ENCODE peak calls at places on chromosomes 7 and 10, in five cellular contexts. C is IMR-90, Q is bronchial epithelial cell, B is tibial artery, I is GM12865. N is an unnamed sample.

GRCh38 chr7:2720024-2720423 is 32.0 kb downstream of the AMZ1 start:
- DNase-seq in C (no peak), Q (no peak), B (no peak), I (no peak), N (no peak)

GRCh38 chr10:126247454-126247975 is 140.8 kb downstream of the ADAM12 start:
- DNase-seq in C (peak; percentile 100), Q (peak; percentile 96), B (peak; percentile 94), I (no peak), N (peak; percentile 100)

GRCh38 chr10:42242135-42242805 is 396.1 kb downstream of the ZNF33B start:
- DNase-seq in C (no peak), Q (no peak), B (no peak), I (no peak), N (no peak)

GRCh38 chr10:132337019-132337418 is 5.0 kb downstream of the LRRC27 start:
- DNase-seq in C (no peak), Q (peak; percentile 7), B (peak; percentile 42), I (no peak), N (peak; percentile 35)

GRCh38 chr10:90847436-90847835 is 10.4 kb downstream of the HTR7 start:
- DNase-seq in C (peak; percentile 37), Q (peak; percentile 93), B (no peak), I (no peak), N (peak; percentile 81)

GRCh38 chr10:34049887-34050286 is 715.4 kb upstream of the NRP1 start:
- DNase-seq in C (peak; percentile 82), Q (peak; percentile 79), B (no peak), I (no peak), N (peak; percentile 38)

GRCh38 chr7:151888716-151889115 is 11.8 kb upstream of the PRKAG2 start:
- DNase-seq in C (no peak), Q (no peak), B (peak; percentile 27), I (no peak), N (no peak)

GRCh38 chr10:32489935-32490334 is 44.0 kb downstream of the CCDC7 start:
- DNase-seq in C (peak; percentile 1), Q (no peak), B (no peak), I (no peak), N (no peak)

GRCh38 chr10:49309691-49310371 is 10.9 kb downstream of the C10orf71 start:
- DNase-seq in C (no peak), Q (no peak), B (peak; percentile 41), I (peak; percentile 41), N (no peak)

GRCh38 chr7:100620804-100621203 is 8.5 kb downstream of the MOSPD3 start:
- DNase-seq in C (no peak), Q (no peak), B (no peak), I (no peak), N (no peak)

GRCh38 chr7:151327022-151327421 is 14.6 kb upstream of the NUB1 start:
- DNase-seq in C (no peak), Q (no peak), B (no peak), I (no peak), N (no peak)

GRCh38 chr7:127347567-127348246 is 44.8 kb downstream of the ZNF800 start:
- DNase-seq in C (peak; percentile 61), Q (peak; percentile 51), B (peak; percentile 72), I (peak; percentile 76), N (peak; percentile 59)

GRCh38 chr10:11294831-11295230 is 277.2 kb downstream of the CELF2 start:
- DNase-seq in C (no peak), Q (no peak), B (no peak), I (no peak), N (no peak)

GRCh38 chr7:5426226-5426475 is 2.5 kb upstream of the TNRC18 start:
- DNase-seq in C (peak; percentile 66), Q (peak; percentile 35), B (no peak), I (no peak), N (peak; percentile 70)

GRCh38 chr7:149814494-149814893 is 23.7 kb upstream of the ZNF862 start:
- DNase-seq in C (no peak), Q (no peak), B (no peak), I (no peak), N (no peak)

GRCh38 chr7:98418636-98419315 is 17.9 kb upstream of the BAIAP2L1 start:
- DNase-seq in C (peak; percentile 98), Q (peak; percentile 99), B (no peak), I (peak; percentile 22), N (peak; percentile 95)

DNA sequence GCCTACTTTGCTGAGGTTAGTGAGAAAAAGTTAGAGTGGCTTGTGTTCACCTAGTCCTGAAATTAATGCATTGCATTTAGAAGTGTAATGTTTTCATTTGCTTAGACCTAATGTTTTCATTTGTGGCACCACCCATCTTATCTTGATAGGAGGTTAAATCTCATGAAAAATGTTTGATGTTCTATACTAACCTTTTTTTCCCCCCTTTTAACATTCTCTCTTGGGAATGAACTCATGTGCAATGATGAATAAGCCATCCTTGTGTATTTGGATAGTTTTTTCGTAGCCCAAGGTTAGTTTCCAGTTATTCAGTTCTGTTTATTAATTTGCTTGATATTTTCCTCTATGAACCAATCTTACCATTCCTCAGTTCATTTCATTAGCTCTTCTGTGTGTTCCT is 2.8 kb downstream of the FHIP2A start:
- DNase-seq in C (peak; percentile 21), Q (no peak), B (no peak), I (no peak), N (peak; percentile 12)
- H3K4me3 ChIP-seq in C (no peak overlapping the region), Q (no peak overlapping the region), B (no peak overlapping the region), I (peak overlapping the region; percentile 76), N (no peak overlapping the region)

GRCh38 chr10:83050815-83051214 is 1088.5 kb upstream of the GHITM start:
- DNase-seq in C (no peak), Q (no peak), B (no peak), I (no peak), N (no peak)
- TF ChIP-seq CTCF in C (no peak), Q (no peak), B (no peak), I (no peak), N (no peak)

GRCh38 chr7:33076737-33077136 is 14.2 kb upstream of the NT5C3A start:
- DNase-seq in C (no peak), Q (no peak), B (no peak), I (no peak), N (no peak)

GRCh38 chr7:33075818-33076483 is 13.4 kb upstream of the NT5C3A start:
- DNase-seq in C (no peak), Q (no peak), B (no peak), I (no peak), N (no peak)

GRCh38 chr7:33072471-33072870 is 9.9 kb upstream of the NT5C3A start:
- DNase-seq in C (peak; percentile 78), Q (peak; percentile 21), B (no peak), I (no peak), N (peak; percentile 65)

GRCh38 chr7:33070277-33070676 is 7.7 kb upstream of the NT5C3A start:
- DNase-seq in C (no peak), Q (no peak), B (no peak), I (no peak), N (no peak)

DNA sequence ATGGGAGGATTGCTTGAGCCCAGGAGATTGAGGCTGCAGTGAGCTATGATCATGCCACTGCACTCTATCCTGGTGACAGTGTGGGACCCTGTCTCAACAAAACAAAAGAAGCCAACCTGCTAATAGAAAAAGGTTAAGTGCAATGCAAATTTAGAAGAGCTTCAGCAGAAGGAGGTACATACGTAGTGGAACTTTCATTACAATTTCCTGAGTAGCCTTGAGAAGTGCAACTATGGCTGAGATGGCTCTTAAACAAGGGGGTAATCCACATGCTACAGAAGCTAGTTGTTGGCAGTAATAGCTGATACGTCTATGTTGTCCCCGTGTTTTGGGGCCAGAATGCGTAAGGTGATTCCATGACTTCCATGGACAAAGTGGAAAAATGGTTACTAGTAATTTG is 10.7 kb upstream of the NT5C3A start:
- DNase-seq in C (no peak), Q (no peak), B (no peak), I (peak; percentile 6), N (no peak)
- H3K4me3 ChIP-seq in C (no peak overlapping the region), Q (no peak overlapping the region), B (no peak overlapping the region), I (no peak overlapping the region), N (no peak overlapping the region)

DNA sequence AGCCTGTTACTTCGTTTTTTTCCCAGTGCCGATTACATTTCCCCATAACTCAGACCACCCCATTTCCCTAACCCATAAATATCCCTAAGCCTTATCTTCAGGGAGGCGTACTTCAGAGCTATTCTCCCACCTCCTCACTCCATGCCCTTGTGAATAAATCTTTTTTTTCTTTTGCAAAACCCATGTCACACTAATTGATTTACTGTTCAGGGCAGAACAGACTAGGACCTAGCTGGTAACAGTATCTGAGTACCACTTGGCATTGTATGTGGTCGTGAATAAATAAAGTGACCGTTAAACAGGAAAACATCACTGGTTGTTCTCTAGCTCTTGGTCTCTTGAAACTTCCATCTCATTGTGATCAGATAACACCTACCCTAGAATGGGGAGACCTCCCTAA is 3.8 kb upstream of the CDCA7L start:
- DNase-seq in C (no peak), Q (no peak), B (no peak), I (no peak), N (no peak)
- TF ChIP-seq CTCF in C (no peak), Q (no peak), B (no peak), I (no peak), N (no peak)

GRCh38 chr7:158958618-158959017 is 102.3 kb downstream of the DYNC2I1 start:
- DNase-seq in C (no peak), Q (no peak), B (no peak), I (no peak), N (no peak)
- H3K4me3 ChIP-seq in C (no peak overlapping the region), Q (no peak overlapping the region), B (no peak overlapping the region), I (no peak overlapping the region), N (no peak overlapping the region)

GRCh38 chr7:85021090-85021704 is 165.7 kb downstream of the SEMA3D start:
- DNase-seq in C (peak; percentile 31), Q (peak; percentile 38), B (no peak), I (no peak), N (peak; percentile 14)
- TF ChIP-seq CTCF in C (peak; percentile 69), Q (peak; percentile 25), B (peak; percentile 26), I (peak; percentile 12), N (peak; percentile 56)

DNA sequence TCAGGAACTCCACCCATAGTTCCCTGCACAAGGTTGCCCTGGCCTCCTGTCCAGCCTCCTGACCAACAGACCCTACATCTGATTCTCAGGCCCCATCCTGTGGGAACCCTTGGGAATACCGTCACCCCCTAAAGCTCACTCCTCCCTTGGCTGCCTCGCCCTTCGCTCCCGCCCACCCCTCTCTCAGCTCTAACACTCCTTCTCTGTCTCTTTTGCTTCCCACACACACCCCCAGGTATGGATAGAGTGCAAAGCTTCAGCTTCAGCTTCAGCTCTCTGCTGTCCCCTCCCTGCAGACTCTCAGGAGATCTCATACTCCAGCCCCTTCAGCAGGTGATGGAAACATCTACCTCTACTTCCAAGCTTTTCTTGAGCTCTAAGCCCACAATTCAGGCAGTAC is 83.1 kb downstream of the HIF1AN start:
- DNase-seq in C (no peak), Q (no peak), B (no peak), I (no peak), N (no peak)
- H3K4me3 ChIP-seq in C (no peak overlapping the region), Q (no peak overlapping the region), B (no peak overlapping the region), I (no peak overlapping the region), N (no peak overlapping the region)

DNA sequence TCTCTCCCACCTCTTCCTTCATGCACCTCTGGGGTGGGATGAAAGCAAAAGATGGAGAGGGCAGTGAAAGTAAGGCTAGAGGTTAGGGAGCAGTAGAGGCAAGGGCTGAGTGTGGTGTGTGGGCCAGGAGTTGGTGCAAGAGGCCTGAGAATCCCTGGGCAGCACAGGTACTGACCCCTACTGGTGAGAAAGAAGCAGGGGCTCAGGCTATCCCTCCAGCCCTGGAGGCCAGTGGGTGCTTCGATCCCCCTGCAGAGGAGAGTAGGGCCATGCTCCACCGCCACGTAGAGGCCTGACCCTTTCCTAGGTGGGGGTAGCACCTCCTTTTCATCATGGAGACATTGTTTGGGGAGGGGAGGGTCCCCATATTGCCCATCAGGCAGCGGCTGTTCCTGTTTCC is 9.8 kb downstream of the CDHR1 start:
- DNase-seq in C (no peak), Q (peak; percentile 19), B (peak; percentile 42), I (peak; percentile 60), N (no peak)
- TF ChIP-seq CTCF in C (peak; percentile 11), Q (peak; percentile 83), B (no peak), I (peak; percentile 79), N (peak; percentile 35)